ENCODE peak calls at places on chromosomes 7 and 10, in ten cellular contexts. A, Y, I, B, M, N, U, T, K and W are unnamed samples.

GRCh38 chr7:17939111-17939669 is 1.1 kb downstream of the SNX13 start:
- DNase-seq in A (no peak), Y (peak), U (peak), K (no peak), T (no peak), N (no peak), I (no peak), M (no peak), B (peak), W (no peak)

GRCh38 chr10:23053036-23053435 is 42.3 kb upstream of the MSRB2 start:
- DNase-seq in Y (peak), B (no peak), M (no peak), T (no peak), A (no peak), K (no peak), I (peak), U (no peak), N (no peak), W (no peak)

GRCh38 chr7:98619450-98620321 is 2.6 kb downstream of the NPTX2 start:
- DNase-seq in B (no peak), M (no peak), I (peak), Y (peak), N (no peak), K (no peak), U (peak), A (no peak), T (peak), W (no peak)

GRCh38 chr7:101377189-101377736 is 14.6 kb downstream of the COL26A1 start:
- DNase-seq in M (no peak), T (no peak), I (no peak), N (no peak), Y (no peak), A (no peak), B (no peak), K (no peak), U (no peak), W (no peak)

GRCh38 chr7:138226001-138226476 is 149.8 kb downstream of the AKR1D1 start:
- DNase-seq in K (no peak), M (no peak), B (no peak), U (no peak), Y (peak), N (no peak), A (no peak), T (peak), I (no peak), W (no peak)

GRCh38 chr10:72691470-72692056 is 380 bp upstream of the MCU start:
- DNase-seq in K (no peak), A (no peak), Y (no peak), B (no peak), U (no peak), I (no peak), T (no peak), N (no peak), M (no peak), W (peak)

GRCh38 chr7:106462365-106462859 is 177.6 kb upstream of the NAMPT start:
- DNase-seq in A (no peak), I (no peak), Y (peak), K (no peak), U (peak), N (no peak), T (no peak), M (no peak), B (peak), W (no peak)

GRCh38 chr7:73704640-73705550 is 14.6 kb downstream of the STX1A start:
- DNase-seq in M (no peak), N (no peak), I (no peak), U (no peak), T (no peak), Y (peak), K (no peak), A (peak), B (no peak), W (no peak)

GRCh38 chr7:155209920-155210319 is 87.8 kb upstream of the INSIG1 start:
- DNase-seq in N (no peak), B (no peak), I (no peak), K (no peak), Y (no peak), U (no peak), T (no peak), M (no peak), A (no peak), W (no peak)

GRCh38 chr10:126247454-126247975 is 140.8 kb downstream of the ADAM12 start:
- DNase-seq in B (no peak), N (no peak), K (no peak), U (peak), I (no peak), M (no peak), Y (peak), A (peak), T (no peak), W (no peak)

GRCh38 chr7:113918946-113919345 is at the start of gene PPP1R3A:
- DNase-seq in M (no peak), U (no peak), K (no peak), A (no peak), T (no peak), B (no peak), I (no peak), N (no peak), Y (no peak), W (no peak)

GRCh38 chr10:80596391-80597257 is 58.9 kb downstream of the SH2D4B start:
- DNase-seq in I (peak), T (no peak), M (no peak), B (no peak), Y (peak), U (peak), A (no peak), K (peak), N (no peak), W (no peak)

GRCh38 chr7:111409714-111410422 is 152.4 kb downstream of the IMMP2L start:
- DNase-seq in B (no peak), I (no peak), K (no peak), U (peak), N (no peak), A (no peak), T (no peak), Y (peak), M (no peak), W (no peak)

GRCh38 chr10:93573051-93573909 is 6.8 kb downstream of the FFAR4 start:
- DNase-seq in T (peak), B (peak), M (no peak), U (no peak), N (peak), K (no peak), Y (no peak), I (no peak), A (no peak), W (no peak)

GRCh38 chr10:71081229-71081560 is 131.2 kb upstream of the UNC5B start:
- DNase-seq in Y (no peak), T (no peak), U (no peak), I (peak), N (no peak), M (no peak), A (no peak), K (no peak), B (no peak), W (no peak)

GRCh38 chr7:36227223-36227622 is 74.2 kb downstream of the EEPD1 start:
- DNase-seq in M (no peak), Y (peak), U (peak), K (no peak), A (peak), I (no peak), T (no peak), N (no peak), B (no peak), W (no peak)

GRCh38 chr7:151157645-151158329 is 9.7 kb downstream of the GBX1 start:
- DNase-seq in I (no peak), M (no peak), B (no peak), Y (no peak), T (no peak), K (no peak), A (no peak), N (no peak), U (no peak), W (no peak)

GRCh38 chr7:96823274-96823673 is 113.6 kb upstream of the SEM1 start:
- DNase-seq in K (no peak), M (no peak), Y (peak), B (no peak), A (no peak), N (no peak), U (peak), I (no peak), T (no peak), W (no peak)

GRCh38 chr10:119209050-119209735 is 1.8 kb downstream of the GRK5 start:
- DNase-seq in U (peak), K (peak), Y (peak), N (peak), T (peak), A (peak), B (no peak), M (no peak), I (peak), W (no peak)

GRCh38 chr10:60536529-60537114 is 146.9 kb upstream of the ANK3 start:
- DNase-seq in B (no peak), U (peak), I (no peak), Y (peak), M (no peak), N (no peak), A (no peak), T (no peak), K (no peak), W (no peak)

GRCh38 chr10:95814011-95814727 is 58.2 kb downstream of the ENTPD1 start:
- DNase-seq in K (no peak), B (no peak), N (no peak), A (no peak), U (peak), Y (peak), M (no peak), I (no peak), T (no peak), W (no peak)